ENCODE peak calls at places on chromosomes 4 and X, in six cellular contexts. W, O, P, Q, U and R are unnamed samples.

GRCh38 chr4:118173126-118173525 is 138.8 kb downstream of the NDST3 start:
- DNase-seq in W (no peak), P (no peak), U (no peak), O (no peak), Q (no peak), R (peak)

GRCh38 chr4:7210818-7211217 is 18.5 kb downstream of the SORCS2 start:
- DNase-seq in U (no peak), P (no peak), W (peak), Q (no peak), O (no peak), R (no peak)

GRCh38 chrX:47745386-47745785 is 86.4 kb upstream of the UXT start:
- DNase-seq in O (no peak), W (no peak), Q (no peak), P (no peak), U (no peak), R (no peak)

GRCh38 chrX:73850124-73851013 is 287.4 kb downstream of the CHIC1 start:
- DNase-seq in P (peak), U (peak), Q (peak), W (peak), O (peak), R (peak)

GRCh38 chrX:145190801-145191389 is 56.4 kb upstream of the SPANXN1 start:
- DNase-seq in Q (peak), O (no peak), U (no peak), P (peak), W (peak), R (peak)

GRCh38 chrX:44314259-44314734 is 29.2 kb downstream of the EFHC2 start:
- DNase-seq in Q (peak), O (no peak), W (no peak), U (peak), P (no peak), R (peak)

GRCh38 chr4:147848634-147849033 is 116.7 kb downstream of the ARHGAP10 start:
- DNase-seq in Q (no peak), U (no peak), P (no peak), W (no peak), O (no peak), R (no peak)

GRCh38 chr4:166274136-166274761 is 401.2 kb downstream of the TLL1 start:
- DNase-seq in U (no peak), Q (no peak), O (no peak), W (peak), P (no peak), R (no peak)

GRCh38 chr4:37446016-37446415 is 201.5 kb downstream of the NWD2 start:
- DNase-seq in U (no peak), Q (no peak), W (no peak), O (no peak), P (no peak), R (no peak)

GRCh38 chr4:8188743-8189550 is 10.1 kb upstream of the SH3TC1 start:
- DNase-seq in P (no peak), Q (no peak), W (no peak), O (no peak), U (no peak), R (no peak)

GRCh38 chr4:113760094-113760851 is 1.3 kb downstream of the CAMK2D start:
- DNase-seq in U (peak), O (no peak), P (no peak), Q (no peak), W (peak), R (peak)

GRCh38 chr4:16334641-16335040 is 108.4 kb upstream of the TAPT1 start:
- DNase-seq in P (no peak), O (no peak), U (no peak), Q (no peak), W (no peak), R (no peak)

GRCh38 chr4:73916172-73916925 is 47.2 kb downstream of the CXCL1 start:
- DNase-seq in U (no peak), Q (no peak), O (no peak), P (no peak), W (no peak), R (no peak)

GRCh38 chr4:153616005-153616555 is 68.0 kb upstream of the TLR2 start:
- DNase-seq in O (no peak), U (peak), W (no peak), Q (no peak), P (no peak), R (no peak)

GRCh38 chr4:138875886-138876608 is 139.5 kb upstream of the NOCT start:
- DNase-seq in W (peak), Q (no peak), P (no peak), U (peak), O (no peak), R (no peak)

GRCh38 chr4:176883681-176884418 is 91.1 kb upstream of the VEGFC start:
- DNase-seq in U (peak), O (no peak), Q (no peak), W (peak), P (no peak), R (no peak)

GRCh38 chr4:38615847-38616246 is 48.2 kb upstream of the KLF3 start:
- DNase-seq in O (no peak), U (no peak), Q (peak), P (no peak), W (no peak), R (no peak)

GRCh38 chr4:138919094-138919936 is 96.3 kb upstream of the NOCT start:
- DNase-seq in U (peak), Q (peak), W (peak), P (peak), O (peak), R (peak)

GRCh38 chr4:90163872-90164271 is 36.7 kb downstream of the CCSER1 start:
- DNase-seq in O (no peak), Q (no peak), P (no peak), W (no peak), U (no peak), R (no peak)

GRCh38 chr4:101356928-101357327 is 9.6 kb upstream of the PPP3CA start:
- DNase-seq in P (peak), Q (no peak), U (peak), W (peak), O (no peak), R (no peak)

GRCh38 chrX:79140731-79141130 is 3.8 kb upstream of the GPR174 start:
- DNase-seq in Q (no peak), O (no peak), P (no peak), U (peak), W (no peak), R (no peak)

GRCh38 chrX:118726887-118727685 is at the start of gene IL13RA1:
- DNase-seq in U (peak), W (peak), Q (peak), P (peak), O (no peak), R (peak)

GRCh38 chr4:124939908-124940307 is 227.4 kb upstream of the ANKRD50 start:
- DNase-seq in W (no peak), U (no peak), O (no peak), Q (no peak), P (no peak), R (no peak)

GRCh38 chrX:26411045-26411444 is 195.1 kb downstream of the MAGEB5 start:
- DNase-seq in U (peak), Q (no peak), W (no peak), P (no peak), O (no peak), R (no peak)

GRCh38 chr4:111404673-111405072 is 740.6 kb upstream of the FAM241A start:
- DNase-seq in U (no peak), W (no peak), Q (no peak), P (no peak), O (no peak), R (no peak)

GRCh38 chr4:38993683-38994082 is 38.5 kb downstream of the TMEM156 start:
- DNase-seq in O (no peak), W (peak), Q (no peak), U (no peak), P (peak), R (no peak)

GRCh38 chrX:84186603-84187358 is 1.2 kb downstream of the RPS6KA6 start:
- DNase-seq in Q (no peak), P (no peak), U (peak), W (peak), O (no peak), R (no peak)

GRCh38 chr4:8548731-8549351 is 31.4 kb upstream of the GPR78 start:
- DNase-seq in P (no peak), U (no peak), O (no peak), Q (no peak), W (no peak), R (no peak)

GRCh38 chr4:53688186-53688790 is 97.0 kb upstream of the LNX1 start:
- DNase-seq in P (no peak), Q (peak), W (peak), U (peak), O (peak), R (peak)

GRCh38 chr4:122914938-122915337 is 7.5 kb downstream of the NUDT6 start:
- DNase-seq in P (no peak), Q (no peak), W (no peak), U (no peak), O (no peak), R (no peak)

GRCh38 chrX:135340827-135341226 is 31.5 kb downstream of the ETDC start:
- DNase-seq in P (no peak), Q (no peak), U (no peak), O (no peak), W (no peak), R (no peak)

GRCh38 chr4:17232575-17233253 is 279.2 kb downstream of the QDPR start:
- DNase-seq in O (no peak), P (no peak), U (peak), Q (no peak), W (no peak), R (no peak)

GRCh38 chrX:80807606-80808159 is 2.0 kb downstream of the BRWD3 start:
- DNase-seq in W (peak), Q (peak), P (no peak), O (no peak), U (no peak), R (no peak)

GRCh38 chrX:38232287-38232686 is 11.6 kb upstream of the SRPX start:
- DNase-seq in O (no peak), Q (no peak), W (no peak), P (no peak), U (no peak), R (no peak)

GRCh38 chr4:173301518-173302201 is 32.5 kb downstream of the HMGB2 start:
- DNase-seq in U (peak), O (no peak), P (no peak), W (peak), Q (peak), R (peak)

GRCh38 chr4:132334081-132334480 is 815.0 kb upstream of the PCDH10 start:
- DNase-seq in Q (no peak), P (no peak), O (no peak), W (no peak), U (no peak), R (no peak)

GRCh38 chr4:71713611-71714203 is 70.2 kb downstream of the GC start:
- DNase-seq in O (no peak), P (peak), U (peak), Q (peak), W (peak), R (peak)
- TF ChIP-seq POLR2A in O (no peak), P (no peak), U (no peak), Q (no peak), W (no peak), R (no peak)

DNA sequence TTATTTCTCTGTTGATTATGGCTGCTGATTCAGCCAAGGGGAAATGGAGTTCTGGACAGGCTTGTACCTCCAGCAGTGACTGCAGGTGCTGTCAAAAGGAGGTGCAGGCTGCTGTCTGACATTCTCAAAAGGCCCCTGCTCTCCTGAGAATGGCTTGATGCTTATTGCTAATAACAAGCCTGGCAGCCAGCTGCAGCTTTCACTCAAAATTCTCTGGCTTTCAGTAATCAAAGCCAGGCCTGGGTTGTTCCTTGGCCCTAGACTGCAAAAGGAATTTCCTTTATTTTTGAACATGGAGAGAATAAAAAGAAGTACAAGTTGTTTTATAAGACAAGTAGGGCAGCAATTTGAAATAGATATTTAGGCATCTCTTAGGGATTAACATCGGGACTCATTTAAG is 575.9 kb downstream of the MID1IP1 start:
- DNase-seq in P (no peak), O (no peak), Q (no peak), W (no peak), U (no peak), R (no peak)
- TF ChIP-seq MYC in P (no peak), O (no peak), Q (no peak), W (no peak), U (no peak), R (no peak)

DNA sequence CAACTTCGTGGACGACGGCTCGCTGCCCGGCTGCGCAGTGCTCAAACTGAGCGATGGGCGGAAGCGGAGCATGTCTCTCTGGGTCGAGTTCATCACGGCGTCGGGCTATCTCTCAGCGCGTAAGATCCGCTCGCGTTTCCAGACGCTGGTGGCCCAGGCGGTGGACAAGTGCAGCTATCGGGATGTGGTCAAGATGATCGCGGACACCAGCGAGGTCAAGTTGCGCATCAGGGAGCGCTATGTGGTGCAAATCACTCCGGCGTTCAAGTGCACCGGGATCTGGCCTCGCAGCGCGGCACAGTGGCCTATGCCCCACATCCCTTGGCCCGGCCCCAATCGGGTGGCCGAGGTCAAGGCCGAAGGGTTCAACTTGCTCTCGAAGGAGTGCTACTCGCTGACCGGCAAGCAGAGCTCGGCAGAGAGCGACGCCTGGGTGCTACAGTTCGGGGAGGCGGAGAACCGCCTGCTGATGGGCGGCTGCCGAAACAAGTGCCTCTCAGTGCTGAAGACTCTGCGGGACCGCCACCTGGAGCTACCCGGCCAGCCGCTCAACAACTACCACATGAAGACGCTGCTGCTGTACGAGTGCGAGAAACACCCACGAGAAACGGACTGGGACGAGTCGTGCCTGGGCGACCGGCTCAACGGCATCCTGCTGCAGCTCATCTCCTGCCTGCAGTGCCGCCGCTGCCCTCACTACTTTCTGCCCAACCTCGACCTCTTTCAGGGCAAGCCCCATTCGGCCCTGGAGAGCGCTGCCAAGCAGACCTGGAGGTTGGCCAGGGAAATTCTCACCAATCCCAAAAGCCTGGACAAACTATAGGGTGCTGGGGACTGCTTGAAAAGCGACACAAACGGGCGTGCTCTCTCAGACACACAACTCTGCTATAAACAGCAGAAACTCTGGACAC is 1.6 kb downstream of the MAB21L2 start:
- DNase-seq in Q (no peak), O (no peak), P (no peak), W (no peak), U (peak), R (no peak)
- TF ChIP-seq POLR2A in Q (no peak), O (no peak), P (no peak), W (no peak), U (no peak), R (no peak)

DNA sequence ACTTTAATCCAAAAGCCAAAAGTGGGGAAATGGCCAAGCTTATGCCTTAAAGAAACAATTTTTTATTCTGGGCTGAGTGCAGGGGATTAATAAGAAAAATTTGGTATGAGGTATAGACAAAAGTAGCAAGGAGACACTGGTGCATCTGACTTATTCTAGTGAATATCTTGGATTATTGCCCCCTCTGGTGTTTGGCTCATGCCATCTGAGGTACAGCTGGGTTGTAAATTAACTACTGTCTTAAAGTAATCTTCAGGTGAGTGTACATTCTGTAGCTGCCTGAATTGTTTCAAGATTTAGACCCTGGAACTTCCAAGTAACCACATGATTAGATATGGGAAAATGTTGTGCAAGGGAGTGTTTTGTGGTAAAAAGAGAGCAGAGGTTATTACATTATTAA is 988.7 kb downstream of the FAM133A start:
- DNase-seq in U (no peak), W (no peak), Q (no peak), P (no peak), O (no peak), R (peak)
- TF ChIP-seq MYC in U (no peak), W (no peak), Q (no peak), P (no peak), O (no peak), R (no peak)

GRCh38 chr4:103074598-103075434 is 1.7 kb downstream of the SLC9B2 start:
- DNase-seq in O (peak), U (peak), Q (no peak), W (peak), P (no peak), R (peak)

GRCh38 chr4:103075435-103075893 is 1.1 kb downstream of the SLC9B2 start:
- DNase-seq in U (peak), P (peak), O (no peak), W (peak), Q (peak), R (peak)

GRCh38 chr4:103076777-103077347 is 301 bp upstream of the SLC9B2 start:
- DNase-seq in U (no peak), W (no peak), O (no peak), P (no peak), Q (peak), R (no peak)

GRCh38 chr4:103074039-103074438 is 2.5 kb downstream of the SLC9B2 start:
- DNase-seq in Q (no peak), W (no peak), O (no peak), U (no peak), P (no peak), R (no peak)

DNA sequence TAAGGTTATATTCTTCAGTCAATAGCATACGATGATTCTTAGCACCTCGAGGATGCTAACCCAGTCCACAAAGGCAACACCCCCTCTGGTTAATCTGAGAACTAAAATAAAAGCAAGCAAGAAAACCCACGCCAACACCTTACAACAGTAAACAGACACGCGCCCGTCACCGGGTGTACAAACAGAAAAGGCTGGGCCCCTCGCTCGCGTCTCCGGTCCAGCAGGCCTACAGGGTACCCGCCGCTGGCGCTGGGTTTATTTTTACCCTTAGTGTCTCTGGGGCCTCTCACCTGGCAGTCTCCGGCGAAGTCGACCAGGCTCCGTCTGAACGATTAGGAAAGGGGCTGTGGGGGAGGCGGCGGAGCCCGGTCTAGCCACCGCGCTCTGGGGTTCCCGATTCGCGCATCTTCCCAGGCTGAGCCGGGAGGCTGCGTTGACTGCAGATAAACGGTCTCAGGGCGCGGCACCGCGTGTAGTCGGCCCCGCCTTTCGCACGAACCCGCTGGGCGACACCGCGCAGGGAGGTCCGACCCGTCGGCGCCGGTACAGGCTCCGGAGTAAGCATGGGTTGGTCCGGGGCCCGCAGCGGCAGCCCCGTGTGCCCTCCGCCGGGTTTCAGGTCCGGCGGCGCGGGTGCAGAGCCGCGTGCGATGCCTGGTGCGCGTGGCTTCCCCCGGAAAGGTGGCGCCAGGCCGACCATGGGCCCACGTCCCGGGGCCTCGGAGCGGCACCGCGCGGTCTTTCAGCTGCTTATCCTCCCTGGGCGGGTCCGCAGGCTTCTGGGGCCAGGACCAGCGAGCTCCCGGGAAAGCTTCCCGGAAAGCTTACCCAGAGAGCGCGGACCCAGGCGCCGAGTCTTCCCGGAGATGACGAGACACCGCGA is at the start of gene SLC9B2:
- DNase-seq in Q (peak), P (peak), W (peak), U (peak), O (no peak), R (peak)
- TF ChIP-seq POLR2A in Q (peak), P (peak), W (peak), U (peak), O (peak), R (peak)

GRCh38 chrX:148600581-148600980 is 100.2 kb downstream of the AFF2 start:
- DNase-seq in W (no peak), Q (no peak), P (no peak), U (no peak), O (no peak), R (no peak)
- TF ChIP-seq MYC in W (no peak), Q (no peak), P (no peak), U (no peak), O (no peak), R (no peak)

DNA sequence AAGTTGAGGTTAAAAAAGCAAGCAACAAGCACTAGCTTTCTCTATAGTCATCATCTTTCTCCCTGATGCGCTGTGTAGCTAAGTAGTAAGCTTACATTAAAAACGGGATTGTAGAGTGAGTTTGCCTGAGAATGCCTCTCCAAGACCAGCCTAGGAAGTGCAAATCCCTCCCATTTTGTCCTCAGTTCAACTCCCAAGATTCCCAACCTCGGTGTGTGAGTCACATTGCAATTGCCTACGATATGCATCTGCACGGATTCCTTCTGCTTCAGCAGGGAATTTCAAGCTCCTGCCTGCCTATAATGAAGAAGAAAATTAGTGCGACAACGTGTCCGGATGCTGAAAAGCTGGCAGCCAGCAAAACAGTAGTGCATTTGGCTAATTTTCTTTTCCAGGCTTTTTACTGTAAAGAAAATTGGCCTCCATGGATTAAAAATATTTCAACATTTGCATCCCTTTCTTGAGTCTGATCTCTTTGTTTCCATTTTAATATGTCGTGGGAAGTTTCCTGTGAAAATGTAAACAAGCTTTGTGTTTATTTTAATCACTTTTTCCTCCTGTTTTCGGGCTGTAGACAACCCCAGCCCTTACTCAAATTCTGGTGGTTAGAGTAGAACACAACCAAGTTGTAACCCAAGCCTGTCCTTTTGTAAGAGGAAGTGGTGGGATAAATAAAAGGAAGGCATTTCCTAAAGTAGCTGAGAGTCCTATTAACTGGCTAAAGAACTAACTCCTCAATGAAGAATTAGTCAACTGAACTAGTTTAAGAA is 58.4 kb upstream of the TET2 start:
- DNase-seq in Q (no peak), P (no peak), U (peak), W (peak), O (no peak), R (peak)
- TF ChIP-seq POLR2A in Q (no peak), P (no peak), U (no peak), W (no peak), O (no peak), R (no peak)